ENCODE peak calls at places on chromosomes 3 and 15, in eight cellular contexts. Y, I, K, H, X, F, U and B are unnamed samples. For H3K36me3 and H3K4me1, the result is how much of the 10 kb centered on the place peaks cover.

GRCh38 chr15:101266034-101266433 is 11.3 kb downstream of the SELENOS start:
- DNase-seq in Y (no peak), I (no peak), K (no peak), H (no peak), X (no peak), F (no peak), U (no peak), B (no peak)

GRCh38 chr3:61841111-61841845 is 279.9 kb downstream of the PTPRG start:
- DNase-seq in Y (no peak), I (no peak), K (no peak), H (no peak), X (no peak), F (no peak), U (no peak), B (no peak)

GRCh38 chr3:194671511-194671899 is 486 bp downstream of the LSG1 start:
- DNase-seq in Y (no peak), I (no peak), K (no peak), H (peak), X (no peak), F (no peak), U (no peak), B (no peak)

GRCh38 chr3:31639828-31640227 is 107.1 kb downstream of the STT3B start:
- DNase-seq in Y (no peak), I (no peak), K (no peak), H (no peak), X (no peak), F (no peak), U (no peak), B (no peak)

GRCh38 chr3:42010530-42010929 is 48.6 kb upstream of the ULK4 start:
- DNase-seq in Y (no peak), I (no peak), K (peak), H (no peak), X (no peak), F (no peak), U (no peak), B (peak)

GRCh38 chr3:52036829-52037228 is 19.5 kb downstream of the DUSP7 start:
- DNase-seq in Y (no peak), I (no peak), K (no peak), H (peak), X (no peak), F (no peak), U (no peak), B (no peak)

GRCh38 chr15:84604804-84605203 is 4.0 kb downstream of the ZSCAN2 start:
- DNase-seq in Y (no peak), I (no peak), K (no peak), H (no peak), X (no peak), F (no peak), U (no peak), B (no peak)

GRCh38 chr15:68154923-68155559 is 50.1 kb downstream of the CALML4 start:
- DNase-seq in Y (no peak), I (peak), K (peak), H (peak), X (peak), F (no peak), U (no peak), B (peak)

GRCh38 chr15:90174140-90174891 is 26.8 kb upstream of the SEMA4B start:
- DNase-seq in Y (no peak), I (peak), K (peak), H (no peak), X (no peak), F (peak), U (peak), B (peak)

GRCh38 chr15:63615935-63616334 is 18.7 kb downstream of the FBXL22 start:
- DNase-seq in Y (no peak), I (no peak), K (no peak), H (peak), X (no peak), F (no peak), U (no peak), B (no peak)
- H3K36me3 ChIP-seq in Y (half or more), I (half or more), K (under half), H (under half), X (under half), F (half or more), U (under half), B (under half)

GRCh38 chr3:133588784-133589465 is 15.4 kb downstream of the CDV3 start:
- DNase-seq in Y (no peak), I (no peak), K (no peak), H (no peak), X (no peak), F (no peak), U (no peak), B (no peak)
- H3K4me1 ChIP-seq in Y (under half), I (under half), K (under half), H (under half), X (under half), F (under half), U (under half), B (under half)

GRCh38 chr15:63057454-63058335 is 15.1 kb downstream of the TPM1 start:
- DNase-seq in Y (no peak), I (no peak), K (no peak), H (no peak), X (no peak), F (no peak), U (no peak), B (no peak)
- H3K36me3 ChIP-seq in Y (half or more), I (half or more), K (half or more), H (under half), X (half or more), F (half or more), U (half or more), B (under half)

GRCh38 chr15:65412556-65412955 is 10.2 kb downstream of the IGDCC4 start:
- DNase-seq in Y (no peak), I (no peak), K (no peak), H (no peak), X (no peak), F (no peak), U (no peak), B (no peak)

GRCh38 chr15:65414841-65415621 is 7.7 kb downstream of the IGDCC4 start:
- DNase-seq in Y (no peak), I (no peak), K (no peak), H (no peak), X (peak), F (peak), U (peak), B (no peak)

GRCh38 chr15:65413760-65414144 is 9.0 kb downstream of the IGDCC4 start:
- DNase-seq in Y (no peak), I (no peak), K (no peak), H (peak), X (no peak), F (no peak), U (no peak), B (no peak)

GRCh38 chr15:65411470-65412071 is 11.2 kb downstream of the IGDCC4 start:
- DNase-seq in Y (no peak), I (no peak), K (no peak), H (peak), X (no peak), F (no peak), U (no peak), B (no peak)

DNA sequence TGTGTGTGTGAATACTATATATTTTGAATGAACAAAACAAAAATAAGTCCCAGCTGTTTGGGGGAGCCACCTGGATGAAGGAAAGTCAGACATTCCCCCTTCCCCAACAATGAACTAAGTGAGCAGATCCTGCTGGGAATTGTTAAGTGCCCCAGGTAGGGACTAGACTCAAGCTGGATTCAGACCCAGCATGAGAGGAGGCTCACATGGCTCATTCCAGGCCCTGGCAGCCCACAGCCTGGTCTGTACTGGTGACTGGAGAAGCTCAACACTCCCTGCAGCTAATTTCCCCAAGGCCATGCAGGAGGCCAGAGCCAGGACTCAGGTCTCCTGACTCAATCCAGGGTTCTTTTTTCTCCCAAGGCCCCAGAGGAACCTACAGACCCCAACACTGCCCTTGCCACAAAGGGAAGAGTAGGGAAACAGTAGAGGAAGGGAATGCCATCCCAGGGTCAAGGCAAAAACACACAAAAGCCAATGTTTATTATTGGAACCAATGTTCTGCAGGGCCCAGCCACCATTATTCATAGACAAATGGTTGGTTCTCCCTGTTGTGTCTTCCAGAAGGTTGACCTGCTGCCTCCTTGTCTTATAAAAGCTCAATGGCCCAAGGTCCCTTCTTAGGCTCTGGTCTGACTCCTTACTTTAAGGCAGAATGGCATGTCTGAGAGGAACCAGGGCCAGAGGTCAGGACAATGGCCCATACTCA is 9.5 kb downstream of the IGDCC4 start:
- DNase-seq in Y (no peak), I (no peak), K (no peak), H (no peak), X (no peak), F (no peak), U (no peak), B (no peak)
- H3K4me1 ChIP-seq in Y (under half), I (under half), K (under half), H (under half), X (half or more), F (half or more), U (under half), B (under half)